ENCODE peak calls at places on chromosomes 4 and X, in six cellular contexts. G, Q, O, V, Y and A are unnamed samples. For H3K27me3 and H3K36me3, the result is how much of the 10 kb centered on the place peaks cover.

GRCh38 chr4:153655004-153655541 is 29.0 kb upstream of the TLR2 start:
- DNase-seq in G (no peak), Q (no peak), O (no peak), V (no peak), Y (no peak), A (no peak)

GRCh38 chr4:56978750-56979303 is at the start of gene POLR2B:
- DNase-seq in G (peak), Q (peak), O (peak), V (peak), Y (peak), A (peak)

GRCh38 chr4:26412381-26413372 is 77.6 kb downstream of the CCKAR start:
- DNase-seq in G (peak), Q (no peak), O (peak), V (peak), Y (peak), A (no peak)

GRCh38 chr4:155758500-155759371 is at the start of gene GUCY1B1:
- DNase-seq in G (peak), Q (peak), O (peak), V (peak), Y (peak), A (peak)

GRCh38 chrX:151692825-151693224 is 2.4 kb upstream of the PRRG3 start:
- DNase-seq in G (no peak), Q (no peak), O (no peak), V (no peak), Y (no peak), A (no peak)

GRCh38 chr4:137390707-137391106 is 141.6 kb downstream of the PCDH18 start:
- DNase-seq in G (peak), Q (no peak), O (no peak), V (no peak), Y (no peak), A (peak)

GRCh38 chr4:123248260-123248659 is 148.3 kb upstream of the SPRY1 start:
- DNase-seq in G (no peak), Q (no peak), O (no peak), V (no peak), Y (no peak), A (peak)

GRCh38 chrX:101462892-101463291 is 22.4 kb upstream of the ARMCX4 start:
- DNase-seq in G (peak), Q (peak), O (peak), V (no peak), Y (no peak), A (no peak)

GRCh38 chr4:109912706-109913621 is at the start of gene EGF:
- DNase-seq in G (peak), Q (peak), O (peak), V (no peak), Y (peak), A (no peak)

GRCh38 chr4:126627255-126627654 is 1005.5 kb upstream of the INTU start:
- DNase-seq in G (peak), Q (peak), O (peak), V (peak), Y (no peak), A (no peak)

GRCh38 chr4:87543835-87544461 is 14.8 kb upstream of the SPARCL1 start:
- DNase-seq in G (peak), Q (peak), O (peak), V (peak), Y (no peak), A (no peak)
- H3K27me3 ChIP-seq in G (under half), Q (under half), O (under half), V (under half), Y (under half), A (under half)

GRCh38 chrX:53538781-53539180 is 104.6 kb upstream of the HSD17B10 start:
- DNase-seq in G (no peak), Q (no peak), O (no peak), V (no peak), Y (no peak), A (no peak)
- H3K36me3 ChIP-seq in G (under half), Q (half or more), O (under half), V (half or more), Y (half or more), A (under half)

DNA sequence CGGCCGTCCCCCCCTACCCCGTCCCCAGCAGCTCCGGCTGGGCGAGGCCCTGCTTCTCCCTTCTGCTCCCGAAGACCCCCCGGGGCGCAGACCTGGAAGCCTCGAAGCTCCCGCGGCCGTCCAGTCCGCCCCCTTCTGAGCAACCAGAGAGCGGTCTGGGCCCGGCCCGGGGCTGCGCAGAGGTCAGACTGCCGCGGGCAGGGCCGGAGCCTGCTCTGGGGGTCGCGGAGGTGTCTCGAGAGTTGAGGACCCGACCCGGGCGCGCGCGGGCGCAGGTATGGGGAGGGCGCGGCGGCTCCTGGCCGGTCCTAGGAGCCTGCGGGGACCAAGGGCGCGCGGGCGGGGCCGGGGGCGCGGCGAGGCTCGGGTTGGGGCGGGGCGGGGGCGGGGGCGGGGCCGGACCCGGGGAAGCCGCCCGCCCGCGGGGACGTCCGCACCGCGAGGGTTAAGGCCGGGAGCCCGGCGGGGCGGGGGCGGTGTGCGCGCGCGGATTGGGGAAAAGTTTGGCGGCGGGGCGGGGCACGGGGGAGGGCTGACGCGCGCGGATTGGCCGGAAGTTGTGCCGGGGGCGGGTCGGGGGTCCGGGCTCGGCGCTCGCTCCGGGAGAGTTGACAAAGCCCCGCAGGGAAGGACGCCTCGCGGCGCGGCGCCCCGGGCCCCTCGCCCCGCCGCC is at the start of gene FGFRL1:
- DNase-seq in G (peak), Q (peak), O (peak), V (peak), Y (peak), A (no peak)
- H3K27me3 ChIP-seq in G (under half), Q (under half), O (half or more), V (under half), Y (under half), A (under half)

GRCh38 chr4:183254162-183254561 is 65.9 kb downstream of the CLDN22 start:
- DNase-seq in G (no peak), Q (no peak), O (no peak), V (no peak), Y (no peak), A (no peak)
- H3K36me3 ChIP-seq in G (under half), Q (under half), O (under half), V (under half), Y (under half), A (under half)

GRCh38 chrX:17415242-17415815 is 40.3 kb downstream of the NHS start:
- DNase-seq in G (peak), Q (peak), O (no peak), V (no peak), Y (no peak), A (no peak)
- H3K27me3 ChIP-seq in G (under half), Q (under half), O (under half), V (under half), Y (under half), A (under half)

GRCh38 chrX:1386338-1387127 is 5.4 kb downstream of the SLC25A6 start:
- DNase-seq in G (no peak), Q (no peak), O (no peak), V (no peak), Y (no peak), A (no peak)
- H3K36me3 ChIP-seq in G (under half), Q (half or more), O (under half), V (half or more), Y (half or more), A (under half)

DNA sequence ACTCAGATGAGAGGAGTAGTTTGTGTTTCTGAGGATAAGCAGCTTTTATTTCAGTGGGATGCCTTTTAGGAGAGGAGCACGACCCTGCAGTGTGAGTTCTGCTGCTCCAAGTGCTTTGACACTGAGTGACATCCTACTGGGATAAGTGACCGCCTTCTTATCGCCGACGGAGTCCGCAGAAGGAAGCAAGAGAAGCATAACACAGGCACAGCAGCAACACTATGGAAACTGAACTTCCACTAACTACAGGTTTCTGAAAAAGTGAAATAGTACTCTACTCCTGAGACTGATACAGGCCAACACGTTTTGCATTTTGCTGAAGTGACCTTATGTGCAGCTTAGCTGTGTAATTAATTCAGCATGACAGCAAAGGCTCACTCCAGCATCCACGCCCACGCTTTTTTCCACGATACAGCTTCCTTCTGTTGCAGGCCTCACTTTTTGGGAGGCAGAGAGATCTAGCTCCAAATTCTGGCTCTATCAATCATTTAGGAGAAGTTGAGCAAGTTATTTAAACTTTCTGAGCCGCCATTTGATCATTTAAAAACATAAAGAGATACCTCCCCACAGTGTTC is 160.4 kb downstream of the AFAP1 start:
- DNase-seq in G (peak), Q (peak), O (peak), V (no peak), Y (no peak), A (no peak)
- H3K27me3 ChIP-seq in G (under half), Q (under half), O (under half), V (under half), Y (under half), A (under half)

GRCh38 chrX:78123190-78123589 is 16.3 kb downstream of the TAF9B start:
- DNase-seq in G (peak), Q (peak), O (no peak), V (no peak), Y (no peak), A (no peak)
- H3K36me3 ChIP-seq in G (under half), Q (under half), O (under half), V (under half), Y (under half), A (under half)

GRCh38 chrX:108735087-108735679 is 1.2 kb downstream of the IRS4 start:
- DNase-seq in G (no peak), Q (no peak), O (peak), V (no peak), Y (no peak), A (no peak)
- H3K27me3 ChIP-seq in G (under half), Q (under half), O (under half), V (half or more), Y (half or more), A (under half)

GRCh38 chr4:735583-735982 is 30.0 kb downstream of the PCGF3 start:
- DNase-seq in G (no peak), Q (no peak), O (no peak), V (no peak), Y (no peak), A (no peak)

GRCh38 chr4:739569-739968 is 33.9 kb downstream of the PCGF3 start:
- DNase-seq in G (no peak), Q (no peak), O (no peak), V (no peak), Y (no peak), A (no peak)

GRCh38 chr4:740011-740410 is 34.4 kb downstream of the PCGF3 start:
- DNase-seq in G (no peak), Q (no peak), O (no peak), V (no peak), Y (no peak), A (no peak)

GRCh38 chr4:740656-741282 is 35.1 kb downstream of the PCGF3 start:
- DNase-seq in G (peak), Q (peak), O (no peak), V (no peak), Y (no peak), A (no peak)

GRCh38 chr4:738781-739280 is 33.2 kb downstream of the PCGF3 start:
- DNase-seq in G (no peak), Q (no peak), O (no peak), V (no peak), Y (no peak), A (no peak)
- H3K36me3 ChIP-seq in G (under half), Q (half or more), O (under half), V (half or more), Y (under half), A (under half)